ENCODE peak calls at places on chromosomes 2 and 18, in six cellular contexts. Z is heart right ventricle, N is esophagus squamous epithelium, P is epithelial cell of esophagus, X is WERI-Rb-1, K is fibroblast of lung. S is an unnamed sample.

GRCh38 chr2:15789381-15790062 is 150.8 kb upstream of the MYCN start:
- DNase-seq in Z (no peak), N (no peak), P (no peak), X (no peak), K (no peak), S (no peak)

GRCh38 chr2:7900593-7900992 is 781.3 kb upstream of the ID2 start:
- DNase-seq in Z (no peak), N (no peak), P (peak; percentile 23), X (no peak), K (peak; percentile 6), S (no peak)

GRCh38 chr18:22469061-22469689 is 51.5 kb upstream of the CTAGE1 start:
- DNase-seq in Z (no peak), N (no peak), P (no peak), X (no peak), K (peak; percentile 44), S (no peak)

GRCh38 chr2:142863485-142863921 is 14.0 kb upstream of the KYNU start:
- DNase-seq in Z (no peak), N (no peak), P (peak; percentile 41), X (no peak), K (peak; percentile 63), S (no peak)

GRCh38 chr2:27182346-27182745 is 29.5 kb upstream of the ATRAID start:
- DNase-seq in Z (no peak), N (no peak), P (no peak), X (no peak), K (peak; percentile 43), S (no peak)

GRCh38 chr2:198913394-198914152 is 544.2 kb downstream of the SATB2 start:
- DNase-seq in Z (no peak), N (no peak), P (peak; percentile 69), X (no peak), K (no peak), S (no peak)

GRCh38 chr18:32769242-32770180 is 3.3 kb downstream of the KLHL14 start:
- DNase-seq in Z (no peak), N (no peak), P (no peak), X (peak; percentile 20), K (no peak), S (no peak)

GRCh38 chr18:21853020-21853419 is 112.4 kb downstream of the MIB1 start:
- DNase-seq in Z (no peak), N (no peak), P (no peak), X (no peak), K (peak; percentile 16), S (no peak)

GRCh38 chr2:206984206-206984605 is 44.9 kb downstream of the CPO start:
- DNase-seq in Z (no peak), N (no peak), P (no peak), X (no peak), K (peak; percentile 44), S (no peak)

GRCh38 chr2:205768341-205768740 is 86.0 kb downstream of the NRP2 start:
- DNase-seq in Z (no peak), N (no peak), P (no peak), X (no peak), K (no peak), S (no peak)

GRCh38 chr2:85161626-85161960 is 28.4 kb downstream of the TCF7L1 start:
- DNase-seq in Z (no peak), N (no peak), P (no peak), X (no peak), K (peak; percentile 66), S (no peak)

GRCh38 chr18:58669731-58670379 is 1.4 kb upstream of the MALT1 start:
- DNase-seq in Z (no peak), N (no peak), P (peak; percentile 96), X (no peak), K (peak; percentile 92), S (no peak)

GRCh38 chr2:236855866-236856855 is 229.5 kb upstream of the COPS8 start:
- DNase-seq in Z (no peak), N (no peak), P (no peak), X (no peak), K (no peak), S (no peak)

GRCh38 chr2:37612382-37612781 is 59.1 kb downstream of the CDC42EP3 start:
- DNase-seq in Z (no peak), N (no peak), P (no peak), X (no peak), K (no peak), S (no peak)

GRCh38 chr18:79680100-79680879 is 687 bp downstream of the CTDP1 start:
- DNase-seq in Z (peak; percentile 25), N (no peak), P (peak; percentile 81), X (no peak), K (peak; percentile 38), S (no peak)

GRCh38 chr18:34637094-34637801 is 72.8 kb upstream of the DTNA start:
- DNase-seq in Z (no peak), N (no peak), P (no peak), X (no peak), K (no peak), S (no peak)

GRCh38 chr2:48946444-48947048 is 191.0 kb upstream of the LHCGR start:
- DNase-seq in Z (peak; percentile 11), N (no peak), P (peak; percentile 60), X (peak; percentile 42), K (peak; percentile 39), S (no peak)

GRCh38 chr2:216871333-216871934 is 11.6 kb upstream of the TNP1 start:
- DNase-seq in Z (no peak), N (no peak), P (no peak), X (no peak), K (no peak), S (no peak)

GRCh38 chr2:74535440-74535965 is 5.8 kb downstream of the HTRA2 start:
- DNase-seq in Z (no peak), N (no peak), P (no peak), X (no peak), K (no peak), S (no peak)

DNA sequence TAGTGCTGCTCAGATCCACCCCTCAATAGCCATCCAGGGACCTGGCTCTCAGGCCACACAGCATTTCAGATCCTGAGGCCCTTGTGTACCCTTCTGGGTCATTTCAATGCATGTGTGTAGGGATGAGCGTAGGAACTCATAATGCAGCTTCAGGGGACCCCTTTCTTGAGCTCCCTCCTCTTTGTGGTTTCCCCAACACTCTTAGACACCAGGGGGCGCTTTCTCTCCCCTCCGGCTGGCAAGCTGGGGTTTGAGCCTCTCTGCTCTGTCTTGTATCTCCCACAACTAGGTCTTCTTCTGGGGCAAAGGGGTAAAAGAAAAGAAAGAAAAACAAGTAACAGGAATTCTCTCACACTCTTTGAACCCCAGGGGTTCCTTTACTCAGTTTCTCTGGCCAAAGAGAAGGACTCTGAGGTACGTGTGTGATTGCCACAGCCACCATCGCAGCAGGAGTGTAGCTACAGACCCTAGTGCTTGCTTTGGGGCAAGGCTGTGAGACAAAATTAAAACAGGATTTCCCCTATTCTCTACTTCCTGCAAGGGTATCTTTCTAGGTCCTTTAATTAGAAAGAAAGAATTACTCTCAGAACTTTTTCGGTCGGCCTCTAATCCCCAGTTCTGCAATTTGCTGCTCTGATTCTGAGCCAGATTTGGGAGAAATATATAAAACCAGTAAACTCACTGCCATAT is 38.0 kb downstream of the CABYR start:
- DNase-seq in Z (peak; percentile 67), N (no peak), P (peak; percentile 66), X (peak; percentile 67), K (peak; percentile 36), S (no peak)
- H3K4me3 ChIP-seq in Z (no peak overlapping the region), N (no peak overlapping the region), P (no peak overlapping the region), X (no peak overlapping the region), K (no peak overlapping the region), S (no peak overlapping the region)

GRCh38 chr2:5915926-5916325 is 223.7 kb downstream of the SOX11 start:
- DNase-seq in Z (peak; percentile 22), N (no peak), P (peak; percentile 0), X (peak; percentile 87), K (peak; percentile 38), S (no peak)

GRCh38 chr2:5908030-5908429 is 215.8 kb downstream of the SOX11 start:
- DNase-seq in Z (no peak), N (no peak), P (no peak), X (no peak), K (peak; percentile 69), S (no peak)

GRCh38 chr2:5913729-5914390 is 221.7 kb downstream of the SOX11 start:
- DNase-seq in Z (no peak), N (no peak), P (no peak), X (no peak), K (no peak), S (no peak)

GRCh38 chr2:5914831-5915611 is 222.8 kb downstream of the SOX11 start:
- DNase-seq in Z (peak; percentile 62), N (no peak), P (no peak), X (peak; percentile 97), K (peak; percentile 98), S (no peak)

GRCh38 chr2:5911801-5912200 is 219.6 kb downstream of the SOX11 start:
- DNase-seq in Z (no peak), N (no peak), P (no peak), X (peak; percentile 54), K (no peak), S (no peak)
- TF ChIP-seq CTCF in Z (no peak), N (no peak), P (no peak), X (no peak), K (no peak), S (no peak)

GRCh38 chr2:45170191-45170975 is 161.1 kb upstream of the SIX2 start:
- DNase-seq in Z (no peak), N (no peak), P (no peak), X (no peak), K (no peak), S (no peak)
- H3K4me3 ChIP-seq in Z (peak overlapping the region; percentile 46), N (no peak overlapping the region), P (peak overlapping the region; percentile 56), X (no peak overlapping the region), K (no peak overlapping the region), S (peak overlapping the region; percentile 35)

GRCh38 chr2:121648611-121649401 is 456 bp downstream of the CLASP1 start:
- DNase-seq in Z (peak; percentile 40), N (peak; percentile 44), P (peak; percentile 58), X (peak; percentile 75), K (peak; percentile 73), S (no peak)
- TF ChIP-seq CTCF in Z (no peak), N (no peak), P (no peak), X (no peak), K (no peak), S (no peak)

S was measured in BJ.